ENCODE peak calls at places on chromosomes 1 and 21, in ten cellular contexts. G is HT-29, N is EL, C is ovary, R is heart left ventricle, P is H1, F is hypothalamus, T is small intestine, L is GM10248, Q is A172. Y is an unnamed sample.

GRCh38 chr1:31715097-31715872 is 11.5 kb upstream of the COL16A1 start:
- DNase-seq in L (peak; percentile 74), R (peak; percentile 98), P (peak; percentile 95), N (peak; percentile 94), C (peak; percentile 96), G (peak; percentile 87), T (peak; percentile 95), F (peak; percentile 77), Q (no peak), Y (peak; percentile 96)

GRCh38 chr1:217528271-217528670 is 102.6 kb downstream of the GPATCH2 start:
- DNase-seq in T (no peak), P (no peak), Q (no peak), G (no peak), L (no peak), R (no peak), N (peak; percentile 73), F (no peak), C (no peak), Y (no peak)

GRCh38 chr1:51518730-51519047 is 377 bp downstream of the EPS15 start:
- DNase-seq in L (peak; percentile 30), F (no peak), C (peak; percentile 55), P (peak; percentile 72), N (peak; percentile 45), T (peak; percentile 85), R (peak; percentile 54), Q (no peak), G (peak; percentile 62), Y (no peak)

GRCh38 chr1:79648124-79648523 is 641.6 kb upstream of the ADGRL4 start:
- DNase-seq in F (no peak), C (no peak), R (no peak), P (no peak), T (no peak), L (no peak), G (no peak), N (no peak), Q (no peak), Y (no peak)

GRCh38 chr1:213070399-213070798 is 19.4 kb downstream of the RPS6KC1 start:
- DNase-seq in P (no peak), Q (peak; percentile 86), G (peak; percentile 21), T (peak; percentile 33), R (no peak), F (no peak), L (peak; percentile 47), C (no peak), N (peak; percentile 81), Y (no peak)

GRCh38 chr1:206506803-206507394 is 432 bp upstream of the RASSF5 start:
- DNase-seq in R (no peak), G (no peak), C (no peak), P (no peak), T (no peak), N (peak; percentile 11), Q (no peak), L (peak; percentile 49), F (peak; percentile 10), Y (peak; percentile 13)

GRCh38 chr1:226602186-226603029 is 53.8 kb downstream of the STUM start:
- DNase-seq in R (peak; percentile 78), C (peak; percentile 48), F (no peak), P (no peak), L (no peak), G (no peak), T (no peak), N (peak; percentile 79), Q (no peak), Y (peak; percentile 95)

GRCh38 chr1:31004231-31004621 is 61.3 kb downstream of the PUM1 start:
- DNase-seq in C (no peak), F (no peak), G (no peak), Q (no peak), T (no peak), N (no peak), R (no peak), L (no peak), P (no peak), Y (no peak)

GRCh38 chr1:159071970-159072582 is 4.5 kb downstream of the AIM2 start:
- DNase-seq in G (peak; percentile 63), Q (peak; percentile 78), C (no peak), F (no peak), N (peak; percentile 62), R (no peak), T (peak; percentile 56), P (no peak), L (peak; percentile 34), Y (peak; percentile 85)

GRCh38 chr1:225653463-225654276 is 747 bp upstream of the ENAH start:
- DNase-seq in N (peak; percentile 77), T (peak; percentile 61), R (peak; percentile 77), G (peak; percentile 52), F (peak; percentile 79), P (peak; percentile 81), Q (peak; percentile 66), C (peak; percentile 83), L (peak; percentile 44), Y (peak; percentile 79)

GRCh38 chr1:185969028-185969427 is 234.8 kb downstream of the HMCN1 start:
- DNase-seq in G (no peak), N (peak; percentile 6), Q (no peak), P (no peak), L (no peak), C (no peak), F (no peak), R (no peak), T (no peak), Y (no peak)

GRCh38 chr21:38434913-38435533 is 63.3 kb downstream of the ERG start:
- DNase-seq in L (no peak), T (no peak), R (no peak), G (no peak), N (peak; percentile 46), P (no peak), Q (peak; percentile 72), F (no peak), C (no peak), Y (peak; percentile 54)

GRCh38 chr1:92853299-92853698 is 21.5 kb downstream of the RPL5 start:
- DNase-seq in R (no peak), T (no peak), N (no peak), F (no peak), C (no peak), L (no peak), P (no peak), G (no peak), Q (no peak), Y (no peak)

GRCh38 chr1:5743435-5744095 is 248.7 kb downstream of the NPHP4 start:
- DNase-seq in N (no peak), P (peak; percentile 33), T (no peak), G (no peak), Q (no peak), R (no peak), C (no peak), L (no peak), F (no peak), Y (no peak)

GRCh38 chr1:5644281-5645134 is 347.7 kb downstream of the NPHP4 start:
- DNase-seq in R (no peak), F (no peak), Q (no peak), L (no peak), T (no peak), G (no peak), N (no peak), P (peak; percentile 32), C (no peak), Y (no peak)

GRCh38 chr1:239633432-239633831 is 247.1 kb downstream of the CHRM3 start:
- DNase-seq in P (no peak), F (no peak), Q (no peak), C (no peak), N (no peak), T (peak; percentile 1), G (no peak), R (no peak), L (no peak), Y (no peak)

GRCh38 chr1:217982711-217983405 is 302.2 kb upstream of the RRP15 start:
- DNase-seq in G (no peak), N (no peak), C (no peak), R (no peak), Q (peak; percentile 6), F (no peak), P (no peak), L (no peak), T (no peak), Y (no peak)

GRCh38 chr1:232291681-232292080 is 338.3 kb downstream of the SIPA1L2 start:
- DNase-seq in L (no peak), G (no peak), N (no peak), P (no peak), R (no peak), T (peak; percentile 60), F (no peak), C (no peak), Q (no peak), Y (no peak)

GRCh38 chr1:230328342-230329015 is 97.7 kb downstream of the PGBD5 start:
- DNase-seq in Q (peak; percentile 64), R (no peak), T (no peak), P (no peak), L (no peak), C (no peak), G (no peak), F (no peak), N (no peak), Y (no peak)

GRCh38 chr21:21183092-21183491 is 184.9 kb downstream of the NCAM2 start:
- DNase-seq in P (no peak), C (no peak), N (peak; percentile 48), R (no peak), Q (no peak), L (no peak), F (no peak), G (no peak), T (no peak), Y (no peak)

GRCh38 chr1:72431810-72432209 is 149.5 kb upstream of the NEGR1 start:
- DNase-seq in G (no peak), N (no peak), L (no peak), R (no peak), F (no peak), T (no peak), C (no peak), P (no peak), Q (no peak), Y (no peak)

GRCh38 chr1:231778009-231778719 is 151.6 kb downstream of the DISC1 start:
- DNase-seq in N (peak; percentile 30), G (peak; percentile 42), P (no peak), F (peak; percentile 18), R (peak; percentile 44), T (no peak), L (no peak), C (no peak), Q (peak; percentile 25), Y (peak; percentile 57)

GRCh38 chr1:32345289-32345827 is 9.3 kb upstream of the MARCKSL1 start:
- DNase-seq in Q (no peak), T (peak; percentile 46), P (no peak), G (no peak), F (no peak), N (peak; percentile 19), R (no peak), L (no peak), C (peak; percentile 80), Y (peak; percentile 86)

GRCh38 chr1:22139066-22139594 is 3.8 kb downstream of the WNT4 start:
- DNase-seq in F (no peak), R (no peak), C (no peak), L (no peak), T (no peak), P (no peak), G (no peak), N (no peak), Q (no peak), Y (no peak)

GRCh38 chr21:45552696-45553391 is 10.6 kb upstream of the SLC19A1 start:
- DNase-seq in F (no peak), P (no peak), L (no peak), R (peak; percentile 12), C (peak; percentile 33), T (no peak), G (no peak), Q (no peak), N (no peak), Y (no peak)

GRCh38 chr1:69929278-69930057 is 275.9 kb downstream of the LRRC40 start:
- DNase-seq in R (no peak), T (no peak), P (no peak), Q (peak; percentile 70), C (no peak), L (no peak), F (no peak), N (no peak), G (peak; percentile 32), Y (no peak)

GRCh38 chr1:31127266-31127665 is 61.7 kb upstream of the PUM1 start:
- DNase-seq in L (no peak), F (no peak), R (no peak), P (no peak), Q (no peak), T (no peak), C (no peak), N (peak; percentile 35), G (no peak), Y (peak; percentile 19)

Y was measured in cardiac muscle cell.